ENCODE peak calls at places on chromosomes 6 and 20, in seven cellular contexts. D, M, Q, F, J, V and L are unnamed samples.

GRCh38 chr20:59569305-59569704 is 35.0 kb upstream of the PHACTR3 start:
- DNase-seq in D (no peak), M (no peak), Q (no peak), F (no peak), J (no peak), V (no peak), L (no peak)

GRCh38 chr20:49460916-49461315 is 21.6 kb downstream of the KCNB1 start:
- DNase-seq in D (no peak), M (no peak), Q (no peak), F (no peak), J (peak), V (no peak), L (no peak)

GRCh38 chr6:72832271-72832670 is 210.4 kb downstream of the KCNQ5 start:
- DNase-seq in D (no peak), M (no peak), Q (no peak), F (no peak), J (no peak), V (no peak), L (no peak)

GRCh38 chr6:140784573-140784972 is 1348.2 kb upstream of the GJE1 start:
- DNase-seq in D (no peak), M (peak), Q (no peak), F (no peak), J (no peak), V (no peak), L (no peak)

GRCh38 chr6:130776287-130776925 is 50.8 kb upstream of the SMLR1 start:
- DNase-seq in D (no peak), M (no peak), Q (no peak), F (no peak), J (no peak), V (no peak), L (no peak)

GRCh38 chr6:33029297-33030184 is 20.1 kb upstream of the HLA-DOA start:
- DNase-seq in D (peak), M (peak), Q (no peak), F (no peak), J (no peak), V (peak), L (no peak)

GRCh38 chr20:51439160-51439689 is 103.3 kb downstream of the NFATC2 start:
- DNase-seq in D (no peak), M (no peak), Q (no peak), F (no peak), J (no peak), V (no peak), L (no peak)

GRCh38 chr20:58702161-58702510 is 9.5 kb downstream of the NPEPL1 start:
- DNase-seq in D (peak), M (no peak), Q (no peak), F (no peak), J (no peak), V (peak), L (no peak)

GRCh38 chr6:101876431-101876830 is 482.9 kb downstream of the GRIK2 start:
- DNase-seq in D (no peak), M (no peak), Q (no peak), F (no peak), J (no peak), V (no peak), L (no peak)

GRCh38 chr20:49310695-49311094 is 32.8 kb upstream of the ZNFX1 start:
- DNase-seq in D (no peak), M (peak), Q (no peak), F (no peak), J (no peak), V (no peak), L (no peak)

GRCh38 chr6:160065200-160065599 is 56.4 kb upstream of the SLC22A1 start:
- DNase-seq in D (no peak), M (no peak), Q (no peak), F (no peak), J (no peak), V (no peak), L (no peak)

GRCh38 chr20:10654630-10655029 is 19.2 kb downstream of the JAG1 start:
- DNase-seq in D (no peak), M (no peak), Q (no peak), F (no peak), J (no peak), V (peak), L (no peak)

GRCh38 chr20:58309607-58310290 is at the start of gene RAB22A:
- DNase-seq in D (peak), M (peak), Q (peak), F (peak), J (peak), V (peak), L (peak)

GRCh38 chr6:158255280-158255973 is 56.8 kb upstream of the TULP4 start:
- DNase-seq in D (no peak), M (no peak), Q (no peak), F (no peak), J (no peak), V (no peak), L (no peak)
- H3K4me3 ChIP-seq in D (no peak), M (no peak), Q (no peak), F (no peak), J (no peak), V (no peak), L (no peak)

DNA sequence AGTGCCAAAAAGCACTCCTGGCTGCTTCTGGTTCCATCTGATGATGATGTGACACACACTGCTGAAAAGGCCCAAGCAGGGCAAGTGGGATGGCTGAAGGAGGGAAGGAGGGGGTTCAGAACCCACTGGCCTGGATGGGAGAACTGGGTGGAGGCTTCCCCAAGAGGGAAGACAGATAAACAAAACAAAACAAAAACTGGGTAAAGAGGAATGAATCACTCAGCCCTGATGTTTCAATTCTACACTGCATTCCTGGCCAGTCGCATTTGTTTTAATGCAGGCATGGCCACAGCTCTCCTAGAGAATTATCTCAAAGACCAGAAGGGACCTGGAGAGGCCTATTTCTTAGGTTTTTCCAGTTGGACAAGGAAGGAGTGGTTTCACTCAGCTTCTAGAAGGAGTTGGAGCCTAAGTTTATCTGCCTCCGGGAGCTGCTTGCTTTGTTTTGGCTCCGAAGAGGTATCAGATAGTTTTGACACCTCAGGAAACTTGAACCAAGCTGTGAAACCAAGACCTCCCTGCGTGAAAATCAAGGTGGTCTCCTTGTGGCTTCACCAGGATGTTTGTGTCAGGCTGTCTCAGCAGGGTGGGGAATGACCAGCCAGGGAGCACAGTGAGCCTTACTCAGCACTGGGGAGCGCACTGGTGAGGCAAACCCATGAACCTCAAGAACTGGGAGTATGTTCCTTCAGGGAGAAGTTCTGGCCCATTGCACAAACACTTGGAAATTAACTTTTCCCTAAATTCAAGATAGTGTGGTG is 16.1 kb downstream of the TTPAL start:
- DNase-seq in D (no peak), M (peak), Q (peak), F (no peak), J (no peak), V (peak), L (no peak)
- TF ChIP-seq POLR2A in D (no peak), M (no peak), Q (no peak), F (no peak), J (no peak), V (no peak), L (no peak)

GRCh38 chr6:145694083-145694737 is 41.1 kb downstream of the EPM2A start:
- DNase-seq in D (no peak), M (no peak), Q (no peak), F (no peak), J (no peak), V (no peak), L (no peak)

GRCh38 chr6:145704153-145704781 is 31.1 kb downstream of the EPM2A start:
- DNase-seq in D (no peak), M (peak), Q (no peak), F (no peak), J (no peak), V (no peak), L (no peak)

DNA sequence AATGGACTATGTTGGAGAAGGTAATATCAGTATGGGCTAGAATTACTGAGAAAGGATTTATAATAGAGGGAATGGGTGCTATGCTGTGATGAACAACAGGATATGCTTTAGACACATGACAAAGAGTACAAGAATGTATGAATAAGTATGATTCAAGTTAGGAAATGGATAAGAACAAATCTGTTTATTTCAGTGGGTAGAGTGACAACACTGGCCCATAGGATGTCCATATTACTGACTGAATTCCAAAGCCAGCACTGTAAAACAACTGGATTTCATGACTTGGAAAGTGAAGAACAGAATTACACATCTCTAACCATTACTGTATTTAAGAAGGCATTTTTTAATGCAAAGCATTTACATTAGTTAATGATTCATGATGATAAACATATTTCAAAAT is 35.9 kb downstream of the EPM2A start:
- DNase-seq in D (no peak), M (peak), Q (no peak), F (no peak), J (no peak), V (no peak), L (no peak)
- H3K27ac ChIP-seq in D (no peak), M (no peak), Q (no peak), F (no peak), J (no peak), V (no peak), L (no peak)

GRCh38 chr6:106083618-106084017 is 2.5 kb upstream of the PRDM1 start:
- DNase-seq in D (no peak), M (no peak), Q (no peak), F (no peak), J (no peak), V (no peak), L (no peak)
- H3K4me3 ChIP-seq in D (no peak), M (no peak), Q (no peak), F (no peak), J (no peak), V (no peak), L (no peak)

GRCh38 chr20:2508631-2509467 is at the start of gene ZNF343:
- DNase-seq in D (peak), M (peak), Q (peak), F (peak), J (peak), V (peak), L (peak)
- TF ChIP-seq POLR2A in D (no peak), M (no peak), Q (no peak), F (peak), J (no peak), V (peak), L (peak)

GRCh38 chr6:68040312-68040778 is 594.7 kb upstream of the ADGRB3 start:
- DNase-seq in D (no peak), M (no peak), Q (no peak), F (no peak), J (no peak), V (no peak), L (no peak)
- H3K27ac ChIP-seq in D (no peak), M (no peak), Q (peak), F (no peak), J (no peak), V (no peak), L (peak)

GRCh38 chr6:50846109-50846859 is 27.6 kb downstream of the TFAP2B start:
- DNase-seq in D (no peak), M (no peak), Q (no peak), F (no peak), J (no peak), V (no peak), L (no peak)
- H3K4me3 ChIP-seq in D (no peak), M (no peak), Q (no peak), F (no peak), J (no peak), V (no peak), L (no peak)

DNA sequence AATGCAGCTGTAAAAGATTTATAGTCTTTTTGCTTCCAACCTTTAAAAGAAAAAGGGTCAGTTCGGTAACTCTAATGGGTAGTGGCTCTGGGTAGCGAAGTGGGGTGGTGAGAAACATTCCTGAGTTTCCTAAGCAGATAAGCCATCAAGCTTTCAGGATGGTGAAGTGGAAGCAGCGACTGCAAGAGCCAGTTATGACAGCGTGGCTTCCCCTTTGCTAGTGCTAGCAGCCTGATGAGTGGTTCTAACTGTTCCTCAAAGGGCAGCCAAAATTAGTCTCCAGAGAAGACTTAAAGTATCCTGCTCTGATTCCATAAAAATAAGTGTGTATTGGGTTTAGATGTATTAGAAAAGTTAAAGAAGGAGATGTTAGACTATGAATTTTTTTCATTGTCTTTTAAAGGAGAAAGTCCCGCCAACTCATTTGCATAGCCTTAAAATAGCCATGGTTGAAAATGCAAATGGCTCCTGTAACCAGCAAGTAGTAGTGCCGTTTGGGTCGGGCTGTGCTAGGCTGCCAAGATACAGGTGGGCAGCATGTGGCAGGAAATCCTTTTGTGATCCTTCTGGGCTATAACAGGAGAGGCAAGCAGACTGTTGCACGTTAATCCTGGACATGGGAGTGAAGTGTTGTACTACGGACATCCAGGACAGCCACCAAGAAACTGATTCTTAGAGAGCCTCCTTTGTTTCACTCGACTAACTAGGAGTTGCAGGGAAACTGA is 18.0 kb downstream of the ELOVL2 start:
- DNase-seq in D (no peak), M (no peak), Q (no peak), F (no peak), J (no peak), V (no peak), L (no peak)
- TF ChIP-seq POLR2A in D (no peak), M (no peak), Q (no peak), F (no peak), J (no peak), V (no peak), L (no peak)

GRCh38 chr6:17851720-17852161 is 135.7 kb downstream of the KIF13A start:
- DNase-seq in D (no peak), M (peak), Q (no peak), F (no peak), J (no peak), V (no peak), L (no peak)
- H3K27ac ChIP-seq in D (no peak), M (peak), Q (no peak), F (no peak), J (no peak), V (peak), L (no peak)

GRCh38 chr6:84027340-84028183 is 6.0 kb upstream of the MRAP2 start:
- DNase-seq in D (no peak), M (peak), Q (no peak), F (no peak), J (no peak), V (peak), L (peak)
- H3K4me3 ChIP-seq in D (no peak), M (no peak), Q (no peak), F (no peak), J (no peak), V (no peak), L (no peak)